ENCODE peak calls at places on chromosomes 2 and 18, in nine cellular contexts. W, M, F, V, L, C, A, G and Y are unnamed samples.

GRCh38 chr2:46009315-46009714 is 287.9 kb upstream of the EPAS1 start:
- DNase-seq in L (no peak), A (no peak), M (no peak), F (no peak), C (no peak), V (no peak), G (no peak), W (no peak), Y (no peak)

GRCh38 chr2:63054812-63055509 is 4.3 kb downstream of the OTX1 start:
- DNase-seq in W (no peak), V (no peak), M (no peak), F (peak; percentile 72), C (no peak), L (no peak), G (no peak), A (no peak), Y (no peak)

GRCh38 chr2:152155209-152155608 is 20.4 kb downstream of the STAM2 start:
- DNase-seq in F (no peak), W (no peak), G (no peak), V (no peak), M (no peak), A (no peak), L (no peak), C (no peak), Y (no peak)

GRCh38 chr18:26121476-26121875 is 12.2 kb upstream of the PSMA8 start:
- DNase-seq in L (no peak), G (no peak), F (no peak), C (no peak), W (no peak), V (no peak), A (no peak), M (no peak), Y (no peak)

GRCh38 chr18:61993831-61994230 is 101.0 kb upstream of the RNF152 start:
- DNase-seq in M (no peak), W (no peak), V (no peak), A (no peak), C (no peak), F (no peak), L (no peak), G (peak; percentile 20), Y (no peak)

GRCh38 chr2:206112108-206112507 is 26.1 kb upstream of the INO80D start:
- DNase-seq in L (no peak), F (no peak), V (no peak), A (no peak), C (no peak), G (peak; percentile 13), W (no peak), M (no peak), Y (no peak)

GRCh38 chr2:17813742-17814458 is 2.4 kb upstream of the MSGN1 start:
- DNase-seq in C (no peak), G (peak; percentile 18), L (no peak), M (no peak), F (no peak), W (no peak), A (no peak), V (no peak), Y (no peak)

GRCh38 chr2:25672500-25673169 is 742 bp downstream of the DTNB start:
- DNase-seq in A (peak; percentile 82), F (peak; percentile 75), W (peak; percentile 76), M (peak; percentile 90), V (peak; percentile 56), C (peak; percentile 71), L (peak; percentile 80), G (peak; percentile 49), Y (peak; percentile 84)

GRCh38 chr2:62527478-62528210 is 21.6 kb upstream of the TMEM17 start:
- DNase-seq in W (no peak), G (no peak), A (no peak), M (no peak), F (no peak), V (no peak), C (no peak), L (no peak), Y (no peak)

GRCh38 chr2:37653805-37654378 is 17.6 kb downstream of the CDC42EP3 start:
- DNase-seq in M (peak; percentile 81), F (no peak), V (no peak), L (no peak), G (no peak), C (no peak), W (no peak), A (no peak), Y (peak; percentile 77)

GRCh38 chr2:67082813-67083212 is 314.3 kb upstream of the ETAA1 start:
- DNase-seq in L (no peak), W (no peak), A (no peak), V (no peak), C (no peak), G (no peak), F (no peak), M (no peak), Y (no peak)

GRCh38 chr2:85017436-85018048 is 46.6 kb downstream of the KCMF1 start:
- DNase-seq in M (no peak), L (no peak), A (peak; percentile 53), F (peak; percentile 82), W (no peak), V (no peak), G (no peak), C (peak; percentile 5), Y (no peak)

GRCh38 chr2:46621499-46621898 is 142.1 kb downstream of the TMEM247 start:
- DNase-seq in A (no peak), L (no peak), C (no peak), G (no peak), V (no peak), W (no peak), F (no peak), M (no peak), Y (no peak)

GRCh38 chr2:75226099-75226498 is 26.8 kb upstream of the TACR1 start:
- DNase-seq in W (no peak), G (no peak), A (no peak), F (no peak), C (no peak), M (no peak), V (no peak), L (no peak), Y (no peak)

GRCh38 chr2:105294844-105295481 is 34.6 kb downstream of the TGFBRAP1 start:
- DNase-seq in F (peak; percentile 91), C (no peak), M (no peak), W (peak; percentile 80), V (peak; percentile 43), L (no peak), A (peak; percentile 61), G (peak; percentile 72), Y (no peak)

GRCh38 chr2:101793277-101793969 is 95.9 kb downstream of the MAP4K4 start:
- DNase-seq in G (no peak), C (no peak), W (no peak), L (no peak), A (no peak), V (peak; percentile 39), M (no peak), F (peak; percentile 83), Y (no peak)

GRCh38 chr18:54679318-54680149 is 88.5 kb downstream of the DYNAP start:
- DNase-seq in L (no peak), A (peak; percentile 6), C (peak; percentile 9), G (peak; percentile 78), V (no peak), M (no peak), F (peak; percentile 68), W (peak; percentile 67), Y (no peak)

GRCh38 chr2:120132190-120132589 is 91.0 kb downstream of the TMEM185B start:
- DNase-seq in V (no peak), G (peak; percentile 86), F (no peak), L (no peak), M (no peak), C (no peak), W (no peak), A (no peak), Y (no peak)

GRCh38 chr2:128306081-128306930 is 12.4 kb downstream of the HS6ST1 start:
- DNase-seq in M (peak; percentile 71), A (no peak), C (no peak), G (peak; percentile 97), V (peak; percentile 79), W (peak; percentile 87), L (peak; percentile 97), F (peak; percentile 73), Y (peak; percentile 63)

GRCh38 chr2:241561811-241562210 is 3.3 kb downstream of the BOK start:
- DNase-seq in G (peak; percentile 81), C (no peak), W (peak; percentile 85), L (peak; percentile 91), M (peak; percentile 87), V (peak; percentile 90), F (peak; percentile 39), A (no peak), Y (peak; percentile 83)

GRCh38 chr2:208039661-208040060 is 14.3 kb upstream of the PLEKHM3 start:
- DNase-seq in F (no peak), W (peak; percentile 15), L (no peak), M (no peak), G (peak; percentile 46), V (no peak), C (no peak), A (no peak), Y (no peak)
- H3K27ac ChIP-seq in F (no peak overlapping the region), W (peak overlapping the region; percentile 39), L (peak overlapping the region; percentile 77), M (no peak overlapping the region), G (no peak overlapping the region), V (no peak overlapping the region), C (no peak overlapping the region), A (no peak overlapping the region), Y (no peak overlapping the region)

GRCh38 chr2:239195318-239195871 is 205.4 kb downstream of the HDAC4 start:
- DNase-seq in L (peak; percentile 61), C (no peak), M (peak; percentile 40), W (no peak), G (peak; percentile 16), A (no peak), F (no peak), V (no peak), Y (no peak)
- H3K27ac ChIP-seq in L (peak overlapping the region; percentile 54), C (no peak overlapping the region), M (no peak overlapping the region), W (no peak overlapping the region), G (no peak overlapping the region), A (no peak overlapping the region), F (no peak overlapping the region), V (no peak overlapping the region), Y (no peak overlapping the region)

GRCh38 chr2:27651056-27651455 is 12.4 kb downstream of the SUPT7L start:
- DNase-seq in L (no peak), C (no peak), G (peak; percentile 45), V (no peak), W (no peak), M (no peak), A (no peak), F (no peak), Y (no peak)
- H3K27ac ChIP-seq in L (no peak overlapping the region), C (no peak overlapping the region), G (no peak overlapping the region), V (no peak overlapping the region), W (no peak overlapping the region), M (no peak overlapping the region), A (no peak overlapping the region), F (no peak overlapping the region), Y (no peak overlapping the region)

DNA sequence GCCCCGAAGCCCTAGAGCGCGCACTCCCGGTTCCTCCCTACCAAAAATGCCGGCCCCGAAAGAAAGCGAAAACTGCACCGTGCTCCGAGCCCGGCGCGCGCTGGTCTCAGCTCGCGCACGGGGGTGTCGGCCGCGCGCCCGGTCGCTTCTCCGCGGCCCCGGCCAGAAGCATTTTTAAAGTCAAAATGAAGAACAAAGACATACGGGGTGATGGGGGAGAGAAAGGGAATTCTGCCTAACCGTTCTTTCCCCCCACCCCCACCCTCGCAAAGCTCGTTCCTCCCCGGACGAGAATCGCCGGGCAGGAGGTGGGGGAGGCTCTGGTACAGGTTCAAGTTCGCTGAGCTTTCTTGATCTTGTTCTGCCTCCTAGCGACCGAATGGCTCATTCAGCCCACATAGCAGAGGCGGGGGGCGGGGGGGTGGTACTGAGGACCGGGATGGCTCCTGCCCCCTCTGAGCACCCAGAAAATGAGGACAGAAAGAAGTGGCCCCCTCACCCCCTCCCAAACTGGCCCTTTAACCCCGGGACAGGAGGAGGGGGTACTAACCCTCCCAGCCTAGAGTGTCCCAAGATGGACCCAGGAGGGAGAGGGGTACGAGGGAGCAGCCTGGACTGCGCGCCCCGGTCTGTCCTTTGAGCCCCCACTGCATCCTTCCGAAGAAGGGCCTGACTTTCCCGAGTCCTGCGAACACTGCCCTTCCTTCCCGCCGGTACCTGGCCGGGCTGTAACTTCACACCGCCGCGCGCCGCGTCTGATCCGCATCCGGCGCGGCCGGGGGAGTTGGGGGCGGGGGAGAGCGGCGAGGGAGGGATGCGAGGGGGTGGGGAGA is 3.1 kb downstream of the BCL11A start:
- DNase-seq in F (peak; percentile 97), M (peak; percentile 88), W (peak; percentile 93), L (peak; percentile 89), A (peak; percentile 51), V (peak; percentile 20), G (peak; percentile 85), C (peak; percentile 28), Y (peak; percentile 77)
- H3K27ac ChIP-seq in F (peak overlapping the region; percentile 100), M (peak overlapping the region; percentile 53), W (peak overlapping the region; percentile 91), L (peak overlapping the region; percentile 92), A (no peak overlapping the region), V (no peak overlapping the region), G (no peak overlapping the region), C (no peak overlapping the region), Y (no peak overlapping the region)